ENCODE peak calls at places on chromosomes 11 and 22, in four cellular contexts. I is right atrium auricular region, X is nephron progenitor cell, A is foreskin fibroblast. N is an unnamed sample.

GRCh38 chr22:46084943-46085830 is 65.1 kb upstream of the PPARA start:
- DNase-seq in I (peak; percentile 92), X (no peak), A (peak; percentile 77), N (peak; percentile 28)

GRCh38 chr11:2599561-2600189 is 100.1 kb downstream of the KCNQ1OT1 start:
- DNase-seq in I (no peak), X (no peak), A (no peak), N (no peak)

GRCh38 chr11:58801974-58802545 is 42.4 kb downstream of the GLYATL2 start:
- DNase-seq in I (no peak), X (no peak), A (no peak), N (no peak)

GRCh38 chr11:4181780-4182721 is 87.5 kb downstream of the RRM1 start:
- DNase-seq in I (peak; percentile 60), X (peak; percentile 68), A (peak; percentile 80), N (peak; percentile 69)

GRCh38 chr11:104462346-104462745 is 298.4 kb upstream of the PDGFD start:
- DNase-seq in I (no peak), X (no peak), A (peak; percentile 88), N (peak; percentile 73)

GRCh38 chr22:50138988-50139387 is 31.5 kb upstream of the PANX2 start:
- DNase-seq in I (no peak), X (no peak), A (no peak), N (no peak)

GRCh38 chr22:37566903-37567798 is 6.9 kb downstream of the CDC42EP1 start:
- DNase-seq in I (peak; percentile 77), X (peak; percentile 88), A (peak; percentile 77), N (peak; percentile 69)

GRCh38 chr22:24801906-24802504 is 4.0 kb upstream of the SGSM1 start:
- DNase-seq in I (no peak), X (no peak), A (no peak), N (no peak)

GRCh38 chr11:18700375-18700774 is 1.8 kb downstream of the TMEM86A start:
- DNase-seq in I (no peak), X (no peak), A (no peak), N (no peak)

GRCh38 chr11:104352036-104352435 is 188.1 kb upstream of the PDGFD start:
- DNase-seq in I (no peak), X (no peak), A (no peak), N (no peak)

GRCh38 chr11:122697636-122698167 is 42.2 kb downstream of the UBASH3B start:
- DNase-seq in I (no peak), X (no peak), A (peak; percentile 71), N (peak; percentile 70)

GRCh38 chr22:46229701-46230100 is 20.4 kb downstream of the CDPF1 start:
- DNase-seq in I (no peak), X (no peak), A (peak; percentile 50), N (no peak)

GRCh38 chr11:76680517-76681425 is 10.2 kb upstream of the LRRC32 start:
- DNase-seq in I (peak; percentile 76), X (peak; percentile 84), A (peak; percentile 69), N (peak; percentile 90)

GRCh38 chr11:36409152-36409713 is 100.8 kb downstream of the TRAF6 start:
- DNase-seq in I (no peak), X (no peak), A (no peak), N (peak; percentile 84)

GRCh38 chr11:130908770-130909625 is 7.3 kb downstream of the SNX19 start:
- DNase-seq in I (no peak), X (no peak), A (peak; percentile 83), N (no peak)

GRCh38 chr11:121426476-121427454 is 25.3 kb upstream of the SORL1 start:
- DNase-seq in I (no peak), X (peak; percentile 73), A (peak; percentile 22), N (no peak)

GRCh38 chr22:20061481-20061861 is 18.6 kb upstream of the DGCR8 start:
- DNase-seq in I (no peak), X (no peak), A (peak; percentile 34), N (peak; percentile 70)

GRCh38 chr11:65538232-65538914 is 13.5 kb downstream of the SCYL1 start:
- DNase-seq in I (no peak), X (no peak), A (no peak), N (no peak)

GRCh38 chr22:46959369-46959768 is 196.9 kb downstream of the TBC1D22A start:
- DNase-seq in I (no peak), X (no peak), A (no peak), N (no peak)

GRCh38 chr11:130358398-130358797 is 43.7 kb upstream of the ZBTB44 start:
- DNase-seq in I (no peak), X (no peak), A (no peak), N (no peak)

GRCh38 chr22:24230911-24231656 is 13.8 kb downstream of the GGT5 start:
- DNase-seq in I (no peak), X (peak; percentile 63), A (no peak), N (peak; percentile 36)

GRCh38 chr11:113894421-113894996 is 10.1 kb upstream of the HTR3B start:
- DNase-seq in I (no peak), X (no peak), A (no peak), N (peak; percentile 85)

DNA sequence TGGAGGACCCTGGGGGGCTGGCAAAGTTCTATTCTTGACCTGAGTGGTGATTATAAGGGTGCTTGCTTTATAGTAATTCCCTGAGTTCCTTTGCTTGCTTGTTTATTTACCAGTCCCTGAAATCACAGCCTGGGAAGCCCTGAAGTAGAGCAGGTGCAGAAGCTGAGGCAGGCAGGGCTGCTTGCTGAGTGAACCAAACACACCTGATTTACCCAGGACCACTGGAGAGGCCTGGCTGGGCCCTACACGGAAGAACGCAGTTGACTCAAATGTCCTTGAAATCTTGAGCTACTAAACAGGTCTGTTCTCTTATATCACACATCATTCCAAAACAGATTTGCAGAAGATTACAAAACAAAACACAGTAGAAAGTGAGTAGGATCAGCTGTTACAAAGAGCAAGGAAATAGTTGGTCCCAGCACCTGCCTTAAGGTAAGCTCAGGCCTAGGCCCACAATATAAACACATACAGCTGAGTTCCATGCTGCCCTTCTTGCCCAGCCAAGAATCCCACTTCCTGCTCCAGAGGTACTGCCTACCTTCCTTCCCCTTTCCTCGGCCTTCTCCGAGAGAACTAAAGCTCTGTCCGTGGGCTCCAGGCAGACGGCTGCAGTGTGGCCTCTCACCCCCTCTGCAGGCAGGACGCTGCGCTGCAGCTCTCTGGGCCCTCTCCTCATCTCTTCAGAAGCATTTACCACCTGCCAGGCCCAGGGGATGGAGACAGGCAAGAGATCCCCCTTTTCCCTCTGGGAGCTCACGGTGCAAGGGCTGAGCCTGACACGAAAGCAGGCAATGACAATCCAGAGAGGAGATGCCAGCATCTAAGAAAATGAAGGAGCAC is 46.1 kb upstream of the SCUBE2 start:
- DNase-seq in I (peak; percentile 82), X (peak; percentile 82), A (peak; percentile 88), N (peak; percentile 77)
- TF ChIP-seq CTCF in I (peak; percentile 95), X (peak; percentile 87), A (peak; percentile 95), N (peak; percentile 99)

DNA sequence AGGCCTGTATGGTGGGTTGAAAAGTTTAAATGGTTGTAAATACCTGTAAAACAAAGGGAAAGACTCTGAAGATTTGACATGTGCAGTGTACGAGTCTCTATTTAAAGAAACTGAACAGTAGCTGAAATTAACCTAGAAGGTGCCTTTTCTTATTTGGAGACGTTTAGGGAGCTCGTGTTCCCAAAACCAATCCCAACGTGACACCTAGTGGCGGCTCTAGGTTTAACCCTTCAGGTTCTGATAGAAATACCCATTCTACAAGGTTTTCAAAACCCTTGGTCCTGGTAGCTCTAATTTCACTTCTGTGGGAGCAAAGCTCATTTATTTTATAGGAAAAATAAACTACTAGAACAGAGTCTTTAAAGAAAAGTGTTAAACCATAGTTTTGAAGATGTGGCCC is 258.3 kb downstream of the LRRC4C start:
- DNase-seq in I (no peak), X (peak; percentile 67), A (peak; percentile 5), N (peak; percentile 19)
- TF ChIP-seq CTCF in I (peak; percentile 52), X (peak; percentile 75), A (no peak), N (peak; percentile 26)

DNA sequence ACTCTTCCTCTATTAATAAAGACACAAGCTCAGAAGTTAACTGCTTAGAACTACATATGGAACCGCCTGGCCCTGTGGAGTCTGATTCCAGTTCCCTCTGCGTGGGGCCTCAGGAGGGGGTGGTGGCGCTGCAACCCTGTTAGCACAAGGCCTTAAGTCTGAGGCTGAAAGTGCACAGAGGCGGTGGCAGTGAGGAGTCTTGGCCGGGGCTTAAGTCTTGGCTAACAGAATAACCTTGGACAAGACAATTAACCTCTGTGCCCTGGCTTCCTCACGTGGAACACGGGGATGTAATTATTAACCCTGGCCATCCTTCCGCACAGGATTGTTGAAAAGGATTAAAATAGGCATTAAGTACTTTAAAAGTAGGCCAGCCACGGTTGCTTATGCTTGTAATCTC is 191.5 kb downstream of the CEP164 start:
- DNase-seq in I (no peak), X (peak; percentile 39), A (no peak), N (peak; percentile 25)
- TF ChIP-seq CTCF in I (no peak), X (no peak), A (no peak), N (peak; percentile 4)

GRCh38 chr22:22684605-22685561 is 40.5 kb downstream of the GGTLC2 start:
- DNase-seq in I (no peak), X (peak; percentile 35), A (peak; percentile 82), N (peak; percentile 72)
- TF ChIP-seq CTCF in I (no peak), X (peak; percentile 35), A (peak; percentile 36), N (peak; percentile 63)